ENCODE peak calls at places on chromosome 22, in eight cellular contexts. Q, O, B, G, P, Y, U and H are unnamed samples.

GRCh38 chr22:20881231-20881630 is 22.4 kb downstream of the SNAP29 start:
- DNase-seq in B (no peak), Y (no peak), O (peak), G (no peak), Q (no peak), U (peak), P (no peak), H (no peak)

GRCh38 chr22:41576877-41577276 is 12.8 kb downstream of the PMM1 start:
- DNase-seq in G (peak), B (no peak), P (no peak), Q (no peak), O (peak), U (peak), Y (no peak), H (no peak)

GRCh38 chr22:41681616-41682015 is 7.1 kb downstream of the SNU13 start:
- DNase-seq in P (peak), G (no peak), B (peak), O (peak), Q (no peak), Y (peak), U (no peak), H (no peak)

GRCh38 chr22:29697853-29698598 is 21.8 kb upstream of the CABP7 start:
- DNase-seq in Y (no peak), O (no peak), P (no peak), B (no peak), U (no peak), G (no peak), Q (no peak), H (no peak)

GRCh38 chr22:31626427-31627150 is 35.4 kb downstream of the PISD start:
- DNase-seq in B (no peak), P (no peak), O (peak), Y (no peak), G (no peak), Q (no peak), U (no peak), H (no peak)

GRCh38 chr22:43944670-43945430 is 10.4 kb upstream of the SAMM50 start:
- DNase-seq in G (no peak), Y (no peak), P (no peak), Q (no peak), U (peak), O (no peak), B (no peak), H (no peak)

GRCh38 chr22:38257170-38257569 is 15.6 kb downstream of the TMEM184B start:
- DNase-seq in O (peak), Q (no peak), G (no peak), B (no peak), P (no peak), Y (peak), U (no peak), H (no peak)

GRCh38 chr22:47837703-47838102 is 1075.3 kb downstream of the TBC1D22A start:
- DNase-seq in B (no peak), P (no peak), O (peak), Q (no peak), U (peak), G (peak), Y (no peak), H (no peak)

GRCh38 chr22:40714514-40714966 is 35.3 kb downstream of the MCHR1 start:
- DNase-seq in B (no peak), O (peak), Y (no peak), P (no peak), G (no peak), Q (no peak), U (peak), H (peak)

GRCh38 chr22:17083255-17083654 is 1.5 kb upstream of the IL17RA start:
- DNase-seq in O (no peak), Y (no peak), Q (no peak), U (no peak), B (no peak), G (no peak), P (no peak), H (no peak)

GRCh38 chr22:41996826-41997225 is 1.8 kb upstream of the WBP2NL start:
- DNase-seq in G (no peak), U (no peak), Y (no peak), O (no peak), Q (no peak), B (peak), P (no peak), H (no peak)

GRCh38 chr22:26401726-26402125 is 27.3 kb upstream of the ASPHD2 start:
- DNase-seq in Q (no peak), G (peak), U (no peak), Y (no peak), P (no peak), B (no peak), O (no peak), H (no peak)

DNA sequence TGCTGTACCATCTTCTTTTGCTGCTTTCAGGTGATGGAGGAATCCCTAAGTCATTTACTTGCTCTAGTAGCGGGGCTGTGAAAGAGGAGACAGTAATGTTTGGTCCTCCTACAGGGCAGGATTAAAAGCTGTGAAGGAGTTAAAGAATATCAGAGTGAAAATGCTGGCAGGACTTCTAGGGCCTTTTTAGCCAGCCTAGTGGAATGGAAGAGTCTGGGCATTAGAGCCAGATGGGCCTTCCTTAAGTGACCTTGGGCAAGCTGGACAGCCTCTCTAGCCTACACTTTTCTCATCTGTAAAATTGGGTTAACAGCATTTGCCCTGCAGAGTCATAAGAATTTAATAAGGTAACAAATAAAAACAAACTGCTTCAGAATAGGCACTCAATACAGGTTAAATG is 114.7 kb downstream of the RBFOX2 start:
- DNase-seq in B (no peak), G (no peak), Q (no peak), U (no peak), O (no peak), P (no peak), Y (no peak), H (no peak)
- H3K4me3 ChIP-seq in B (peak), G (no peak), Q (no peak), U (peak), O (peak), P (peak), Y (no peak), H (no peak)

GRCh38 chr22:45171830-45172229 is 8.1 kb downstream of the NUP50 start:
- DNase-seq in U (no peak), P (no peak), B (no peak), G (no peak), Y (no peak), Q (no peak), O (no peak), H (no peak)
- H3K4me3 ChIP-seq in U (no peak), P (no peak), B (no peak), G (no peak), Y (no peak), Q (no peak), O (no peak), H (no peak)

DNA sequence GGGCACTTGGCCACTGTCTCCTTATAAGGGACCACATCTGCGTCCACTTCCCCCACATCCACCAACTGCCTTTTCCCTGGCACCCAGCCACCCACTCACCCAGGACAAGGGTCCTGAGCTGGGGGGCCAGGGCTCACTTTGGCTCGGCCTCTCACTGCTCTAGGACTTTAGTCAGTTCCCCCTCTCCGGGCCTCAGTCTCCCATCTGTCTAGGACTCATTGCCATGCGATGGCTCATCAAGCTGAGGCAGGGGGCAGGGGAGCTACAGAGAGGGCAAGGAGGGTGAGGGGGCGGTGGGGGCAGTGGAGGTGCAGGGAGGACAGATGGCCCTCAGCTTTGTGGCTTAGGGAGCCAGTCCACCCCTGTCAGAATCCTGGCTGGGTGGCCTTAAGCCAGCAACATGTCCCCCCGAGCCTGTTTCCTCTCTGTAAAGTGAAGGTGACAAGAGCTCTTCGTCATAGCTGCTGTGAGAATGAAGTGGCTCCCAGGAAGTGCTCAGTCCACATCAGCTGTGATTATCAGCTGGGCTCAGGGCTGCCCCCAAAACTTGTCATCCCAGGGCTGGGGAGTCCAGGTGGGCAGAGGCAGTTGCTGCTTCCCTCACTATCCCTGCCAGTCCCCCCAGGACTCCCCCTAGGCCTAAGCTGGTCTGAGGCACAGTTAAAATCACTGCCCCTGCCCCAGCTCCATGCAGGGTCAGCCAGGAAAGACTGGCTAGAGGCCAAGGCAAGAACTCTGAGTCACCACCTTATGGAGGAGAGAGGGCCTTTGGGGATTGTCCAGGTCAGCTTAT is 14.9 kb downstream of the RAC2 start:
- DNase-seq in B (no peak), U (peak), Y (no peak), O (peak), Q (no peak), P (no peak), G (no peak), H (peak)
- H3K4me3 ChIP-seq in B (no peak), U (no peak), Y (no peak), O (no peak), Q (no peak), P (no peak), G (peak), H (no peak)

GRCh38 chr22:39664485-39665200 is 94.1 kb downstream of the CACNA1I start:
- DNase-seq in B (no peak), P (no peak), U (peak), Q (peak), Y (no peak), O (no peak), G (no peak), H (no peak)

GRCh38 chr22:39662677-39663034 is 92.1 kb downstream of the CACNA1I start:
- DNase-seq in U (no peak), G (no peak), B (no peak), Q (no peak), O (no peak), Y (no peak), P (no peak), H (no peak)

GRCh38 chr22:39661842-39662676 is 91.5 kb downstream of the CACNA1I start:
- DNase-seq in Q (no peak), U (peak), Y (no peak), B (no peak), G (no peak), O (no peak), P (no peak), H (no peak)

GRCh38 chr22:39665229-39665628 is 94.7 kb downstream of the CACNA1I start:
- DNase-seq in U (peak), Q (no peak), Y (no peak), P (no peak), O (peak), B (no peak), G (no peak), H (no peak)

DNA sequence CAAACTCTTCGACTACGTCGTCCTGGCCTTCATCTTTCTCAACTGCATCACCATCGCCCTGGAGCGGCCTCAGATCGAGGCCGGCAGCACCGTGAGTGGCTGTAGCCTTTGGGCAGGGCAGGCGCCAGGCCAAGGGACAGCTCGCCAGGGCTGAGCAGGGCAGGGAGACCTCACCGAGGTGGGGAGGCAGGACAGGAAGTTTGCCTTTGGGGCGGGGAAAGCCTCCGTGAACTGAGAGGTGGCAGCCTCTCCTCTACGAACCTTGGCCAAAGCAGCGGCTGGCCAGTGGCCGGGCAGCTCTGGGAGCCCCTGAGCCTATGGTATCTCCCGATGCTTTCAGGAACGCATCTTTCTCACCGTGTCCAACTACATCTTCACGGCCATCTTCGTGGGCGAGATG is 93.2 kb downstream of the CACNA1I start:
- DNase-seq in P (no peak), Y (no peak), O (no peak), U (peak), B (no peak), Q (no peak), G (no peak), H (no peak)
- H3K4me3 ChIP-seq in P (peak), Y (no peak), O (no peak), U (peak), B (no peak), Q (no peak), G (no peak), H (no peak)

DNA sequence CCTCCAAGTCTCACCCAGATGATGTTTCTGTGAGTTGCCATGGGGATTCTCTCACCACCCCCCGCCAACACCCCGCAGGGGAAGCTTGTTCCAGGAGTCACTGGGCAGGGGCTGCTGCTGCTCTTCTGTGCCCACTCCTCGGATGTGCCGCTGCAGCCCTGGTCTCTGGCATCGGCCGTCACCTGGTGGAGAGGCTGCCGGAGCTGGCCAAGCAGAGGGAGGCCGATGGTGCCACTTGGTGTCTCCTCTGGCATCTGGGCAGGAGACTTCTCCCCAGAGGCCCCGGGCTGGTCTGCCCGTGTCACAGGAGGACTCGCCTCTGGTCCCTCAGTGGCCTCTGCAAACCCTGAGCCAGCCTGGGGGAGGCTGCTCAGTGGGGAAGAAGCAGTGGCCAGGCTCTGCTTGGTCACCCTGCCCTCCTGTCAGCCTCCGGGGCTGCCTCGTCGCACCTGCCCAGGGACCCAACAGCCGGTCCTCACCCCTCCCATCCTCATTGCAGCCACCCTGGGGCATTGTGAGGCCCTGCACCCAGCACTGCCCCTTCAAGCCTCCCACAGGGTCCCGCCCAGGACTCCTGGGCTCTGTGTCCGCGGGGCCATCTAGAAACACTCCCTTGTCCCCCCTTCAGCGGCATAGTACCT is 420 bp upstream of the ADORA2A start:
- DNase-seq in O (no peak), B (no peak), Q (no peak), Y (no peak), P (no peak), G (peak), U (no peak), H (no peak)
- H3K4me3 ChIP-seq in O (no peak), B (no peak), Q (no peak), Y (no peak), P (peak), G (peak), U (no peak), H (no peak)

DNA sequence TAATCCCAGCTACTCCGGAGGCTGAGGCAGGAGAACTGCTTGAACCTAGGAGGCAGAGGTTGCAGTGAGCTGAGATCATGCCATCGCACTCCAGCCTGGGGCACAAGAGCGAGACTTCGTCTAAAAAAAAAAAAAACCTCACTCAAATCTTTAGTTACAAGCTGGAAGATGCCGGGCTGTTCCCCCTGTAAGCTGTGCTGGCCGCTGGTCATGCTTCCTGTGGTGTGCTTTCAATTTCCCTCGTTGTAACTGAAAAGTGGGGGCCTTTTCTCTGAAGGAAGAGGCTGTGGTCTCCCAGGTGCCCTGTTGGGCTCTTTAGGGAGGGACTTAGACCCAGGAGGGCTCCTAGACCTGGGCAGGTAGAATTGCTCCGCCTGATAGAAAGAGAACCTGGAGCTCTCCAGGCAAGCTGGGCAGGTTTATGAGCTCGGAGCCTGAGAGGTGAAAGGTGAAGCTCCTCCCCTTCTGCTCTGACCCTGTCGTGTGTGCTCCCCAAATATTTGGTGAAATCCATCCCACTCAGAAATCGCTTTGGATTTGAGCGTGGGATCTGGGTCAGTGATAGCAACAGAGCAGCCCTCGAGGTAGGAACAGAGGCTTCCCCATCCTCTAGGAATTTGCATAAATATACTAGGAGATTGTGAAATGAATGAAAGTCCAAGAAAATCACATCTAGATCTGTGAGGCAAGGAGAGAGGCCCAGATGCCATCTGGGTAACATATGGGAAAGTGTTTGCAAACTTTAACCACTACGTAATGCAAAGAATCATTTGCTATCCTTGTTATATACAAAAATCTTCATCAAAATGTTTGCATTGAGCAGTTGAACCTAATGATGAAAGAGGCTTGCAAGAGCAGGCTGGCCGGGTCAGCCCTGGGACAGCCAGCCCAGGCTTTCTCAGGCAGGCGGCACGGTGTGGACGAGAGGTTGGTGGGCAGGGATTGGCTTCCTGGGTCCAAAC is 154.3 kb downstream of the FBXO7 start:
- DNase-seq in Q (no peak), O (peak), P (no peak), G (no peak), Y (no peak), B (no peak), U (no peak), H (no peak)
- H3K4me3 ChIP-seq in Q (no peak), O (no peak), P (no peak), G (no peak), Y (no peak), B (no peak), U (no peak), H (no peak)

DNA sequence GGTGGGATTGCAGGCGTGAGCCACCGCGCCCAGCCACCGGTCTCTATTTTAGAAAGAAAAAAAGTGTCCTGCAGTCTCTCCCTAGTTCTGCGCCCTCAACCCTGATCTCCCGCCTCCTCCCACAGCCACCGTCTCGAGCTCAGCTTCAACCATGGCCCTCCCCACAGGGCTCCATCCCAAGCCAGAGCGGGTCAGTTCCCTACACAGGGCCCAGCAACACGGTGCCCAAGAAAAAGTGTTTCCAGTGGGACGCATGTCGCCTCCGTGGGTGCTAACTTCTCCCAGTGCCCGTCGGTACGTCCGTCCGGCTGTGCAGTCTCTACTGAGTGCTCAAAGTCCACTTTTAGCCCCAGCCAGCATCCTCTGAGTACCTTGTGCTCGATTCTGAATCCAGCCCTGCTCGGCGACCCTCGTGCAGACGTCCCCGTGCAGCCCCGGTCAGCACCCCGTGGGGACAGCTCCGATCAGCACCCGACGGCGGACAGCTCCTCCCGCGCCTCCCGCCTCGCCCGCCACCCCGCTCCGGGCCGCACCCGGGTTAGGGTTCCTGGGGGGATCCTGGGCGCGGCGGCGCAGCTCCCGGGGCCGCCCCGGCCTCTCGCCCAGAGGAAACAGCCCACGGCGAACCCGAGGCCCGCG is 658 bp upstream of the MAPK8IP2 start:
- DNase-seq in Q (peak), G (no peak), B (no peak), Y (peak), P (peak), O (peak), U (peak), H (no peak)
- H3K4me3 ChIP-seq in Q (peak), G (no peak), B (peak), Y (no peak), P (peak), O (no peak), U (no peak), H (peak)

GRCh38 chr22:46023558-46023981 is 46.6 kb upstream of the WNT7B start:
- DNase-seq in P (peak), G (no peak), B (peak), O (peak), Q (no peak), U (no peak), Y (peak), H (no peak)
- H3K4me3 ChIP-seq in P (no peak), G (no peak), B (no peak), O (no peak), Q (no peak), U (no peak), Y (no peak), H (no peak)